ENCODE peak calls at places on chromosome 18, in six cellular contexts. One of them, this sample, is unnamed.

GRCh38 chr18:74951165-74951760 is 257.7 kb downstream of the PTGR3 start:
- DNase-seq in HEK293T: no peak
- DNase-seq in ovary: peak
- DNase-seq in neural crest cell: no peak
- DNase-seq in effector memory CD8-positive, alpha-beta T cell: no peak
- DNase-seq in AG09319: peak
- DNase-seq in this sample: peak

GRCh38 chr18:46437019-46437418 is 220.0 kb downstream of the LOXHD1 start:
- DNase-seq in HEK293T: no peak
- DNase-seq in ovary: no peak
- DNase-seq in neural crest cell: no peak
- DNase-seq in effector memory CD8-positive, alpha-beta T cell: no peak
- DNase-seq in AG09319: no peak
- DNase-seq in this sample: no peak

GRCh38 chr18:59470627-59471121 is 111.6 kb upstream of the LMAN1 start:
- DNase-seq in HEK293T: no peak
- DNase-seq in ovary: no peak
- DNase-seq in neural crest cell: no peak
- DNase-seq in effector memory CD8-positive, alpha-beta T cell: no peak
- DNase-seq in AG09319: no peak
- DNase-seq in this sample: no peak

GRCh38 chr18:47830772-47831171 is 99.7 kb downstream of the SMAD2 start:
- DNase-seq in HEK293T: no peak
- DNase-seq in ovary: no peak
- DNase-seq in neural crest cell: no peak
- DNase-seq in effector memory CD8-positive, alpha-beta T cell: no peak
- DNase-seq in AG09319: no peak
- DNase-seq in this sample: no peak

GRCh38 chr18:13725566-13726227 is 661 bp downstream of the FAM210A start:
- DNase-seq in HEK293T: no peak
- DNase-seq in ovary: no peak
- DNase-seq in neural crest cell: no peak
- DNase-seq in effector memory CD8-positive, alpha-beta T cell: no peak
- DNase-seq in AG09319: no peak
- DNase-seq in this sample: no peak

GRCh38 chr18:49006641-49007136 is 55.9 kb upstream of the SMAD7 start:
- DNase-seq in HEK293T: no peak
- DNase-seq in ovary: no peak
- DNase-seq in neural crest cell: no peak
- DNase-seq in effector memory CD8-positive, alpha-beta T cell: no peak
- DNase-seq in AG09319: no peak
- DNase-seq in this sample: no peak

GRCh38 chr18:6414723-6415362 is at the start of gene L3MBTL4:
- DNase-seq in HEK293T: peak
- DNase-seq in ovary: peak
- DNase-seq in neural crest cell: peak
- DNase-seq in effector memory CD8-positive, alpha-beta T cell: no peak
- DNase-seq in AG09319: no peak
- DNase-seq in this sample: peak

GRCh38 chr18:26654173-26655009 is 106.0 kb upstream of the KCTD1 start:
- DNase-seq in HEK293T: no peak
- DNase-seq in ovary: no peak
- DNase-seq in neural crest cell: no peak
- DNase-seq in effector memory CD8-positive, alpha-beta T cell: no peak
- DNase-seq in AG09319: no peak
- DNase-seq in this sample: no peak

GRCh38 chr18:75287006-75287405 is 76.4 kb downstream of the TSHZ1 start:
- DNase-seq in HEK293T: no peak
- DNase-seq in ovary: no peak
- DNase-seq in neural crest cell: no peak
- DNase-seq in effector memory CD8-positive, alpha-beta T cell: no peak
- DNase-seq in AG09319: no peak
- DNase-seq in this sample: no peak

GRCh38 chr18:41410007-41410406 is 545.0 kb upstream of the PIK3C3 start:
- DNase-seq in HEK293T: no peak
- DNase-seq in ovary: no peak
- DNase-seq in neural crest cell: no peak
- DNase-seq in effector memory CD8-positive, alpha-beta T cell: no peak
- DNase-seq in AG09319: no peak
- DNase-seq in this sample: no peak